ENCODE peak calls at places on chromosomes 4 and X, in four cellular contexts. V is neuronal stem cell, S is mesendoderm, D is mesenchymal stem cell. O is an unnamed sample.
A peak's percentile ranks its signal among the peaks of the same experiment; 100 is the strongest.

GRCh38 chr4:2497931-2498330 is 29.0 kb downstream of the RNF4 start:
- DNase-seq in V (no peak), S (no peak), D (no peak), O (no peak)

GRCh38 chr4:25439913-25440477 is 62.9 kb downstream of the ANAPC4 start:
- DNase-seq in V (peak; percentile 63), S (peak; percentile 82), D (peak; percentile 73), O (peak; percentile 68)

GRCh38 chr4:67779631-67780030 is 25.4 kb upstream of the GNRHR start:
- DNase-seq in V (no peak), S (no peak), D (no peak), O (no peak)

GRCh38 chrX:118495958-118496762 is 545 bp downstream of the DOCK11 start:
- DNase-seq in V (no peak), S (peak; percentile 21), D (peak; percentile 20), O (no peak)

GRCh38 chr4:2728806-2729532 is 27.2 kb downstream of the TNIP2 start:
- DNase-seq in V (no peak), S (no peak), D (no peak), O (no peak)

GRCh38 chr4:101306225-101306624 is 41.1 kb downstream of the PPP3CA start:
- DNase-seq in V (no peak), S (no peak), D (no peak), O (no peak)

GRCh38 chrX:15915959-15916703 is 61.5 kb upstream of the AP1S2 start:
- DNase-seq in V (no peak), S (peak; percentile 37), D (no peak), O (peak; percentile 35)

GRCh38 chr4:95547708-95548471 is 883 bp downstream of the UNC5C start:
- DNase-seq in V (peak; percentile 46), S (no peak), D (peak; percentile 80), O (no peak)

GRCh38 chr4:151099226-151099975 is at the start of gene RPS3A:
- DNase-seq in V (peak; percentile 95), S (peak; percentile 99), D (peak; percentile 97), O (peak; percentile 98)

GRCh38 chr4:167102475-167102874 is 131.8 kb downstream of the SPOCK3 start:
- DNase-seq in V (no peak), S (no peak), D (no peak), O (no peak)
- H3K27ac ChIP-seq in V (no peak overlapping the region), S (no peak overlapping the region), D (no peak overlapping the region), O (no peak overlapping the region)

GRCh38 chr4:55947254-55947882 is 1.4 kb upstream of the CEP135 start:
- DNase-seq in V (no peak), S (no peak), D (peak; percentile 53), O (peak; percentile 36)

GRCh38 chr4:55951191-55951922 is 2.6 kb downstream of the CEP135 start:
- DNase-seq in V (no peak), S (no peak), D (no peak), O (no peak)

GRCh38 chr4:55949480-55949802 is 696 bp downstream of the CEP135 start:
- DNase-seq in V (no peak), S (no peak), D (no peak), O (no peak)

GRCh38 chr4:55947912-55948725 is 626 bp upstream of the CEP135 start:
- DNase-seq in V (no peak), S (peak; percentile 32), D (peak; percentile 98), O (peak; percentile 98)

DNA sequence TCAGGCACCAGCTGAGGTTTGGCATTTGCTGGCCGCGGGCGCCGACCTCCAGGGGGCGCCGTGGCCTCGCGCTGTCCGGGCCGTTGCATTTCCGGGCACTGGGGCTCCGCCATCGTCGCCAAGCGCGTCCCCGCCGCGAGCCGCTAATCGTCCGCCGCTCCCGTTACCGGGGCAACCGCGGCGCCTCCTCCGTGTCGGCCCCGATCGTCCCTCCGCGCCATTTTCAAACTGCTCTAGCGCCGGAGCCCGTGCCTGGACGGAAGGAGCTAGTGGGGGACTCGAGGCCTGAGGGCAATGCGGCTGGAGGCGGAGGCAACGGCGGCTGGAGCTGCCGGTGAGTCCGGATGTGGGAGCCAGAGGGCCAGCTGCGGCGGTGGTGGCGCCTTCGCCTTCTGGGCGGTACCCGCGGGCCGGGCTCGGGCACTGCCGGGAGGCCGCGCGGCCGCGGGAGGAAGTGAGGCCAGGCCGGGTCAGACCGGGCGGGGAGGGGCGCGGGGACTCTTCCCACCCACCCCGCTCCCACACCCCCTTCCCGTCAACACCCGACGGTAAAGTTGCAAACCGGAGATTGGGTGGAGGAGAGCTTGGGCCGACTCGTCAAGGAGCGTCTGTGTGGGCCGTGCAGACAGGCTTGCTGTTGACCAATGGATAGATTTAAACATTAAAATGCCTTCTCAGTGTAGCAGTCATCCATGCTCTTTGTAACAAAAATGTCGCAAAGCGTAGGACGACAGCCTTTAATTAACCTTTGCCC is at the start of gene CEP135:
- DNase-seq in V (peak; percentile 94), S (peak; percentile 95), D (peak; percentile 96), O (peak; percentile 88)
- H3K4ac ChIP-seq in V (no peak within 1 kb of the TSS), S (peak within 1 kb of the TSS; percentile 42), D (peak within 1 kb of the TSS; percentile 94), O (peak within 1 kb of the TSS; percentile 99)

GRCh38 chr4:118962540-118962939 is 73.9 kb downstream of the SYNPO2 start:
- DNase-seq in V (no peak), S (no peak), D (no peak), O (no peak)
- H3K27ac ChIP-seq in V (no peak overlapping the region), S (no peak overlapping the region), D (no peak overlapping the region), O (no peak overlapping the region)

GRCh38 chr4:140238353-140239041 is 84.5 kb upstream of the MAML3 start:
- DNase-seq in V (peak; percentile 39), S (peak; percentile 37), D (no peak), O (peak; percentile 77)
- H3K4ac ChIP-seq in V (no peak overlapping the region), S (no peak overlapping the region), D (peak overlapping the region; percentile 95), O (peak overlapping the region; percentile 98)

GRCh38 chr4:153792007-153792892 is 3.4 kb upstream of the SFRP2 start:
- DNase-seq in V (peak; percentile 94), S (peak; percentile 97), D (peak; percentile 82), O (no peak)

GRCh38 chr4:153788419-153789276 is at the start of gene SFRP2:
- DNase-seq in V (peak; percentile 93), S (peak; percentile 91), D (peak; percentile 35), O (no peak)

GRCh38 chr4:153792893-153793227 is 4.0 kb upstream of the SFRP2 start:
- DNase-seq in V (no peak), S (peak; percentile 61), D (no peak), O (no peak)

GRCh38 chr4:153789741-153790651 is 1.1 kb upstream of the SFRP2 start:
- DNase-seq in V (peak; percentile 75), S (peak; percentile 93), D (peak; percentile 63), O (no peak)

GRCh38 chr4:153790962-153791551 is 2.2 kb upstream of the SFRP2 start:
- DNase-seq in V (peak; percentile 70), S (peak; percentile 89), D (peak; percentile 47), O (no peak)
- H3K27ac ChIP-seq in V (peak overlapping the region; percentile 97), S (peak overlapping the region; percentile 93), D (no peak overlapping the region), O (no peak overlapping the region)

O was measured in IMR-90.